ENCODE peak calls at places on chromosomes 2 and 18, in seven cellular contexts. R is retina; S is activated CD4-positive, CD25-positive, alpha-beta regulatory T cell; V is CD4-positive, CD25-positive, alpha-beta regulatory T cell; A is Caki2; E is HFF-Myc; J is H1. L is an unnamed sample.

GRCh38 chr2:173657996-173658717 is 303.5 kb downstream of the CDCA7 start:
- DNase-seq in E (peak; percentile 69), J (no peak), R (no peak), S (no peak), A (peak; percentile 53), V (no peak), L (no peak)

GRCh38 chr2:80050246-80050645 is 254.3 kb downstream of the LRRTM1 start:
- DNase-seq in R (peak; percentile 23), S (no peak), V (no peak), E (peak; percentile 11), A (no peak), J (no peak), L (no peak)

GRCh38 chr2:64862001-64862397 is 127.2 kb upstream of the SLC1A4 start:
- DNase-seq in V (no peak), A (no peak), J (no peak), E (no peak), R (no peak), S (no peak), L (no peak)

GRCh38 chr18:55251186-55251995 is 292.1 kb upstream of the CCDC68 start:
- DNase-seq in R (no peak), S (no peak), A (no peak), E (peak; percentile 95), V (no peak), J (no peak), L (no peak)

GRCh38 chr2:112957511-112957910 is 20.3 kb upstream of the IL36G start:
- DNase-seq in A (no peak), V (no peak), S (no peak), R (no peak), J (no peak), E (no peak), L (no peak)

GRCh38 chr2:74440378-74441110 is 1.2 kb downstream of the RTKN start:
- DNase-seq in R (peak; percentile 91), E (peak; percentile 48), J (peak; percentile 92), A (peak; percentile 89), V (no peak), S (no peak), L (peak; percentile 97)

GRCh38 chr2:240236217-240237111 is 96.0 kb upstream of the OTOS start:
- DNase-seq in R (peak; percentile 52), S (no peak), E (no peak), V (no peak), J (peak; percentile 33), A (no peak), L (peak; percentile 78)

GRCh38 chr2:219072741-219073140 is 12.0 kb upstream of the IHH start:
- DNase-seq in S (no peak), J (no peak), V (no peak), E (no peak), R (no peak), A (no peak), L (no peak)

GRCh38 chr2:105671156-105671555 is 73.6 kb upstream of the NCK2 start:
- DNase-seq in V (no peak), J (peak; percentile 29), A (no peak), R (no peak), E (no peak), S (no peak), L (no peak)

GRCh38 chr2:61853848-61854434 is at the start of gene FAM161A:
- DNase-seq in J (peak; percentile 95), R (peak; percentile 98), E (peak; percentile 33), V (peak; percentile 72), A (peak; percentile 86), S (peak; percentile 45), L (peak; percentile 97)

GRCh38 chr18:32460046-32460785 is 10.5 kb downstream of the GAREM1 start:
- DNase-seq in S (no peak), J (no peak), V (no peak), E (no peak), A (peak; percentile 53), R (no peak), L (no peak)

GRCh38 chr2:200786423-200786822 is 25.3 kb upstream of the BZW1 start:
- DNase-seq in E (no peak), A (peak; percentile 74), S (no peak), R (no peak), V (no peak), J (no peak), L (no peak)

GRCh38 chr2:8536686-8537571 is 144.9 kb upstream of the ID2 start:
- DNase-seq in J (no peak), A (no peak), S (no peak), E (no peak), V (no peak), R (no peak), L (no peak)